ENCODE peak calls at places on chromosome 2, in eight cellular contexts. One of them, this sample, is unnamed.

GRCh38 chr2:64786343-64787018 is 132.8 kb upstream of the SERTAD2 start:
- DNase-seq in DMS153: no peak
- DNase-seq in left lung: no peak
- DNase-seq in anterior cingulate cortex: no peak
- DNase-seq in spleen: no peak
- DNase-seq in tibial nerve: no peak
- DNase-seq in cardiac fibroblast: no peak
- DNase-seq in skeletal muscle cell: no peak
- DNase-seq in this sample: no peak

GRCh38 chr2:88265352-88265960 is 95.3 kb downstream of the THNSL2 start:
- DNase-seq in DMS153: no peak
- DNase-seq in spleen: no peak
- DNase-seq in cardiac fibroblast: peak; percentile 10
- DNase-seq in skeletal muscle cell: peak; percentile 0
- DNase-seq in anterior cingulate cortex: no peak
- DNase-seq in tibial nerve: no peak
- DNase-seq in left lung: no peak
- DNase-seq in this sample: peak; percentile 41

GRCh38 chr2:179338681-179339080 is 74.0 kb upstream of the SESTD1 start:
- DNase-seq in anterior cingulate cortex: no peak
- DNase-seq in left lung: no peak
- DNase-seq in cardiac fibroblast: peak; percentile 51
- DNase-seq in spleen: no peak
- DNase-seq in skeletal muscle cell: no peak
- DNase-seq in tibial nerve: no peak
- DNase-seq in DMS153: no peak
- DNase-seq in this sample: no peak

GRCh38 chr2:96105994-96106393 is 10.4 kb downstream of the ADRA2B start:
- DNase-seq in tibial nerve: no peak
- DNase-seq in cardiac fibroblast: no peak
- DNase-seq in DMS153: no peak
- DNase-seq in left lung: no peak
- DNase-seq in skeletal muscle cell: no peak
- DNase-seq in spleen: no peak
- DNase-seq in anterior cingulate cortex: no peak
- DNase-seq in this sample: no peak

GRCh38 chr2:33022989-33023731 is 76.4 kb downstream of the LTBP1 start:
- DNase-seq in anterior cingulate cortex: no peak
- DNase-seq in cardiac fibroblast: peak; percentile 75
- DNase-seq in tibial nerve: no peak
- DNase-seq in spleen: no peak
- DNase-seq in DMS153: no peak
- DNase-seq in left lung: no peak
- DNase-seq in skeletal muscle cell: peak; percentile 76
- DNase-seq in this sample: no peak

GRCh38 chr2:172052000-172052983 is 33.0 kb upstream of the DLX1 start:
- DNase-seq in left lung: no peak
- DNase-seq in DMS153: peak; percentile 72
- DNase-seq in tibial nerve: no peak
- DNase-seq in cardiac fibroblast: peak; percentile 64
- DNase-seq in skeletal muscle cell: peak; percentile 45
- DNase-seq in spleen: no peak
- DNase-seq in anterior cingulate cortex: no peak
- DNase-seq in this sample: no peak

GRCh38 chr2:239400000-239400831 is 604 bp downstream of the HDAC4 start:
- DNase-seq in anterior cingulate cortex: no peak
- DNase-seq in tibial nerve: no peak
- DNase-seq in cardiac fibroblast: peak; percentile 18
- DNase-seq in DMS153: no peak
- DNase-seq in skeletal muscle cell: no peak
- DNase-seq in spleen: peak; percentile 89
- DNase-seq in left lung: no peak
- DNase-seq in this sample: no peak

GRCh38 chr2:85470850-85471800 is 52.6 kb downstream of the SH2D6 start:
- DNase-seq in spleen: peak; percentile 82
- DNase-seq in tibial nerve: no peak
- DNase-seq in cardiac fibroblast: no peak
- DNase-seq in DMS153: no peak
- DNase-seq in left lung: no peak
- DNase-seq in skeletal muscle cell: no peak
- DNase-seq in anterior cingulate cortex: no peak
- DNase-seq in this sample: no peak

GRCh38 chr2:205474746-205475145 is 207.6 kb upstream of the NRP2 start:
- DNase-seq in spleen: no peak
- DNase-seq in left lung: no peak
- DNase-seq in tibial nerve: no peak
- DNase-seq in skeletal muscle cell: no peak
- DNase-seq in cardiac fibroblast: peak; percentile 21
- DNase-seq in anterior cingulate cortex: no peak
- DNase-seq in DMS153: no peak
- DNase-seq in this sample: no peak

This sample was measured in Ammon's horn.